ENCODE peak calls at places on chromosomes 2 and 18, in seven cellular contexts. One of them, this sample, is unnamed.
A peak's percentile ranks its signal among the peaks of the same experiment; 100 is the strongest.

GRCh38 chr2:187658952-187659525 is 104.8 kb upstream of the TFPI start:
- DNase-seq in activated naive CD4-positive, alpha-beta T cell: no peak
- DNase-seq in fibroblast of lung: peak; percentile 33
- DNase-seq in NCI-H1105: no peak
- DNase-seq in neural crest cell: no peak
- DNase-seq in body of pancreas: no peak
- DNase-seq in T follicular helper cell: no peak
- DNase-seq in this sample: no peak

GRCh38 chr18:49581369-49581768 is 19.5 kb downstream of the LIPG start:
- DNase-seq in activated naive CD4-positive, alpha-beta T cell: no peak
- DNase-seq in fibroblast of lung: no peak
- DNase-seq in NCI-H1105: no peak
- DNase-seq in neural crest cell: no peak
- DNase-seq in body of pancreas: no peak
- DNase-seq in T follicular helper cell: no peak
- DNase-seq in this sample: no peak

GRCh38 chr2:148022882-148023281 is 2.0 kb downstream of the MBD5 start:
- DNase-seq in activated naive CD4-positive, alpha-beta T cell: no peak
- DNase-seq in fibroblast of lung: no peak
- DNase-seq in NCI-H1105: no peak
- DNase-seq in neural crest cell: no peak
- DNase-seq in body of pancreas: no peak
- DNase-seq in T follicular helper cell: no peak
- DNase-seq in this sample: no peak

GRCh38 chr2:213150315-213150951 is 979 bp downstream of the IKZF2 start:
- DNase-seq in activated naive CD4-positive, alpha-beta T cell: no peak
- DNase-seq in fibroblast of lung: peak; percentile 27
- DNase-seq in NCI-H1105: no peak
- DNase-seq in neural crest cell: peak; percentile 11
- DNase-seq in body of pancreas: peak; percentile 8
- DNase-seq in T follicular helper cell: no peak
- DNase-seq in this sample: no peak

GRCh38 chr2:20170646-20171250 is 54.2 kb downstream of the SDC1 start:
- DNase-seq in activated naive CD4-positive, alpha-beta T cell: no peak
- DNase-seq in fibroblast of lung: no peak
- DNase-seq in NCI-H1105: no peak
- DNase-seq in neural crest cell: no peak
- DNase-seq in body of pancreas: no peak
- DNase-seq in T follicular helper cell: no peak
- DNase-seq in this sample: no peak

GRCh38 chr18:11989174-11989573 is 7.9 kb downstream of the IMPA2 start:
- DNase-seq in activated naive CD4-positive, alpha-beta T cell: no peak
- DNase-seq in fibroblast of lung: no peak
- DNase-seq in NCI-H1105: no peak
- DNase-seq in neural crest cell: no peak
- DNase-seq in body of pancreas: no peak
- DNase-seq in T follicular helper cell: no peak
- DNase-seq in this sample: no peak

GRCh38 chr18:79878741-79879358 is 72.6 kb downstream of the SLC66A2 start:
- DNase-seq in activated naive CD4-positive, alpha-beta T cell: no peak
- DNase-seq in fibroblast of lung: no peak
- DNase-seq in NCI-H1105: no peak
- DNase-seq in neural crest cell: no peak
- DNase-seq in body of pancreas: no peak
- DNase-seq in T follicular helper cell: no peak
- DNase-seq in this sample: no peak

GRCh38 chr2:45242161-45242741 is 233.0 kb upstream of the SIX2 start:
- DNase-seq in activated naive CD4-positive, alpha-beta T cell: no peak
- DNase-seq in fibroblast of lung: peak; percentile 64
- DNase-seq in NCI-H1105: no peak
- DNase-seq in neural crest cell: no peak
- DNase-seq in body of pancreas: peak; percentile 67
- DNase-seq in T follicular helper cell: no peak
- DNase-seq in this sample: no peak

GRCh38 chr2:85668857-85669142 is 801 bp upstream of the SFTPB start:
- DNase-seq in activated naive CD4-positive, alpha-beta T cell: no peak
- DNase-seq in fibroblast of lung: no peak
- DNase-seq in NCI-H1105: no peak
- DNase-seq in neural crest cell: no peak
- DNase-seq in body of pancreas: no peak
- DNase-seq in T follicular helper cell: no peak
- DNase-seq in this sample: no peak

GRCh38 chr2:36416370-36417165 is 61.0 kb downstream of the CRIM1 start:
- DNase-seq in activated naive CD4-positive, alpha-beta T cell: no peak
- DNase-seq in fibroblast of lung: peak; percentile 47
- DNase-seq in NCI-H1105: no peak
- DNase-seq in neural crest cell: no peak
- DNase-seq in body of pancreas: peak; percentile 15
- DNase-seq in T follicular helper cell: no peak
- DNase-seq in this sample: no peak

GRCh38 chr2:71215447-71215846 is 11.5 kb downstream of the PAIP2B start:
- DNase-seq in activated naive CD4-positive, alpha-beta T cell: no peak
- DNase-seq in fibroblast of lung: no peak
- DNase-seq in NCI-H1105: no peak
- DNase-seq in neural crest cell: no peak
- DNase-seq in body of pancreas: no peak
- DNase-seq in T follicular helper cell: no peak
- DNase-seq in this sample: no peak

GRCh38 chr18:74511823-74512222 is 15.7 kb downstream of the CNDP2 start:
- DNase-seq in activated naive CD4-positive, alpha-beta T cell: no peak
- DNase-seq in fibroblast of lung: no peak
- DNase-seq in NCI-H1105: no peak
- DNase-seq in neural crest cell: no peak
- DNase-seq in body of pancreas: no peak
- DNase-seq in T follicular helper cell: no peak
- DNase-seq in this sample: no peak

GRCh38 chr18:58615150-58616132 is 13.4 kb downstream of the ALPK2 start:
- DNase-seq in activated naive CD4-positive, alpha-beta T cell: no peak
- DNase-seq in fibroblast of lung: no peak
- DNase-seq in NCI-H1105: no peak
- DNase-seq in neural crest cell: no peak
- DNase-seq in body of pancreas: peak; percentile 20
- DNase-seq in T follicular helper cell: peak; percentile 15
- DNase-seq in this sample: no peak

GRCh38 chr2:42876280-42876840 is 84.0 kb upstream of the HAAO start:
- DNase-seq in activated naive CD4-positive, alpha-beta T cell: no peak
- DNase-seq in fibroblast of lung: no peak
- DNase-seq in NCI-H1105: no peak
- DNase-seq in neural crest cell: no peak
- DNase-seq in body of pancreas: peak; percentile 46
- DNase-seq in T follicular helper cell: no peak
- DNase-seq in this sample: peak; percentile 13

GRCh38 chr18:35029770-35030169 is 11.4 kb upstream of the MAPRE2 start:
- DNase-seq in activated naive CD4-positive, alpha-beta T cell: no peak
- DNase-seq in fibroblast of lung: no peak
- DNase-seq in NCI-H1105: no peak
- DNase-seq in neural crest cell: no peak
- DNase-seq in body of pancreas: no peak
- DNase-seq in T follicular helper cell: no peak
- DNase-seq in this sample: no peak

GRCh38 chr2:38591152-38591551 is 11.6 kb downstream of the HNRNPLL start:
- DNase-seq in activated naive CD4-positive, alpha-beta T cell: no peak
- DNase-seq in fibroblast of lung: no peak
- DNase-seq in NCI-H1105: no peak
- DNase-seq in neural crest cell: no peak
- DNase-seq in body of pancreas: no peak
- DNase-seq in T follicular helper cell: no peak
- DNase-seq in this sample: no peak

GRCh38 chr2:184835081-184835728 is 236.9 kb downstream of the ZNF804A start:
- DNase-seq in activated naive CD4-positive, alpha-beta T cell: no peak
- DNase-seq in fibroblast of lung: peak; percentile 3
- DNase-seq in NCI-H1105: no peak
- DNase-seq in neural crest cell: no peak
- DNase-seq in body of pancreas: no peak
- DNase-seq in T follicular helper cell: no peak
- DNase-seq in this sample: no peak

GRCh38 chr2:85656468-85656867 is 11.5 kb downstream of the SFTPB start:
- DNase-seq in activated naive CD4-positive, alpha-beta T cell: no peak
- DNase-seq in fibroblast of lung: no peak
- DNase-seq in NCI-H1105: no peak
- DNase-seq in neural crest cell: no peak
- DNase-seq in body of pancreas: no peak
- DNase-seq in T follicular helper cell: no peak
- DNase-seq in this sample: no peak

GRCh38 chr2:62527478-62528210 is 21.6 kb upstream of the TMEM17 start:
- DNase-seq in activated naive CD4-positive, alpha-beta T cell: no peak
- DNase-seq in fibroblast of lung: no peak
- DNase-seq in NCI-H1105: peak; percentile 5
- DNase-seq in neural crest cell: no peak
- DNase-seq in body of pancreas: no peak
- DNase-seq in T follicular helper cell: no peak
- DNase-seq in this sample: no peak

GRCh38 chr2:241762933-241763369 is 13.7 kb upstream of the GAL3ST2 start:
- DNase-seq in activated naive CD4-positive, alpha-beta T cell: no peak
- DNase-seq in fibroblast of lung: no peak
- DNase-seq in NCI-H1105: no peak
- DNase-seq in neural crest cell: no peak
- DNase-seq in body of pancreas: peak; percentile 29
- DNase-seq in T follicular helper cell: peak; percentile 28
- DNase-seq in this sample: no peak

GRCh38 chr2:25306767-25307368 is 34.9 kb downstream of the DNMT3A start:
- DNase-seq in activated naive CD4-positive, alpha-beta T cell: no peak
- DNase-seq in fibroblast of lung: no peak
- DNase-seq in NCI-H1105: no peak
- DNase-seq in neural crest cell: no peak
- DNase-seq in body of pancreas: peak; percentile 46
- DNase-seq in T follicular helper cell: no peak
- DNase-seq in this sample: no peak

GRCh38 chr18:9209230-9209629 is 72.6 kb downstream of the ANKRD12 start:
- DNase-seq in activated naive CD4-positive, alpha-beta T cell: no peak
- DNase-seq in fibroblast of lung: no peak
- DNase-seq in NCI-H1105: no peak
- DNase-seq in neural crest cell: no peak
- DNase-seq in body of pancreas: no peak
- DNase-seq in T follicular helper cell: no peak
- DNase-seq in this sample: no peak

GRCh38 chr18:57846258-57846657 is 43.1 kb upstream of the ATP8B1 start:
- DNase-seq in activated naive CD4-positive, alpha-beta T cell: no peak
- DNase-seq in fibroblast of lung: peak; percentile 92
- DNase-seq in NCI-H1105: no peak
- DNase-seq in neural crest cell: no peak
- DNase-seq in body of pancreas: peak; percentile 69
- DNase-seq in T follicular helper cell: no peak
- DNase-seq in this sample: no peak

GRCh38 chr2:2763351-2763997 is 432.4 kb upstream of the MYT1L start:
- DNase-seq in activated naive CD4-positive, alpha-beta T cell: no peak
- DNase-seq in fibroblast of lung: no peak
- DNase-seq in NCI-H1105: no peak
- DNase-seq in neural crest cell: no peak
- DNase-seq in body of pancreas: no peak
- DNase-seq in T follicular helper cell: no peak
- DNase-seq in this sample: no peak

GRCh38 chr2:154402138-154402714 is 296.3 kb upstream of the KCNJ3 start:
- DNase-seq in activated naive CD4-positive, alpha-beta T cell: no peak
- DNase-seq in fibroblast of lung: peak; percentile 4
- DNase-seq in NCI-H1105: no peak
- DNase-seq in neural crest cell: no peak
- DNase-seq in body of pancreas: no peak
- DNase-seq in T follicular helper cell: no peak
- DNase-seq in this sample: no peak